ENCODE peak calls at places on chromosomes 12 and 14, in five cellular contexts. One of them, this sample, is unnamed.

GRCh38 chr12:68163546-68164210 is 4.1 kb upstream of the IFNG start:
- DNase-seq in HT1080: peak
- DNase-seq in NCI-H2081: no peak
- DNase-seq in NCI-H1105: no peak
- DNase-seq in MG63: no peak
- DNase-seq in this sample: no peak

GRCh38 chr12:18634382-18634781 is 103.4 kb downstream of the PLCZ1 start:
- DNase-seq in HT1080: no peak
- DNase-seq in NCI-H2081: no peak
- DNase-seq in NCI-H1105: no peak
- DNase-seq in MG63: no peak
- DNase-seq in this sample: no peak

GRCh38 chr14:99522457-99522891 is 41.3 kb downstream of the CCNK start:
- DNase-seq in HT1080: peak
- DNase-seq in NCI-H2081: no peak
- DNase-seq in NCI-H1105: no peak
- DNase-seq in MG63: peak
- DNase-seq in this sample: peak

GRCh38 chr12:70828391-70828790 is 92.1 kb downstream of the PTPRR start:
- DNase-seq in HT1080: no peak
- DNase-seq in NCI-H2081: no peak
- DNase-seq in NCI-H1105: no peak
- DNase-seq in MG63: peak
- DNase-seq in this sample: no peak

GRCh38 chr14:85437143-85437542 is 92.8 kb upstream of the FLRT2 start:
- DNase-seq in HT1080: peak
- DNase-seq in NCI-H2081: no peak
- DNase-seq in NCI-H1105: no peak
- DNase-seq in MG63: peak
- DNase-seq in this sample: no peak

GRCh38 chr12:3489057-3489456 is 1.9 kb upstream of the PRMT8 start:
- DNase-seq in HT1080: peak
- DNase-seq in NCI-H2081: no peak
- DNase-seq in NCI-H1105: no peak
- DNase-seq in MG63: peak
- DNase-seq in this sample: no peak

GRCh38 chr12:96034631-96035282 is 630 bp downstream of the LTA4H start:
- DNase-seq in HT1080: no peak
- DNase-seq in NCI-H2081: peak
- DNase-seq in NCI-H1105: no peak
- DNase-seq in MG63: peak
- DNase-seq in this sample: no peak

GRCh38 chr12:1848741-1849140 is 28.4 kb downstream of the LRTM2 start:
- DNase-seq in HT1080: no peak
- DNase-seq in NCI-H2081: no peak
- DNase-seq in NCI-H1105: no peak
- DNase-seq in MG63: no peak
- DNase-seq in this sample: peak

GRCh38 chr14:35808076-35808657 is 928 bp downstream of the RALGAPA1 start:
- DNase-seq in HT1080: no peak
- DNase-seq in NCI-H2081: no peak
- DNase-seq in NCI-H1105: peak
- DNase-seq in MG63: peak
- DNase-seq in this sample: no peak

GRCh38 chr12:64181504-64182291 is 40.4 kb downstream of the KICS2 start:
- DNase-seq in HT1080: peak
- DNase-seq in NCI-H2081: peak
- DNase-seq in NCI-H1105: peak
- DNase-seq in MG63: peak
- DNase-seq in this sample: peak

GRCh38 chr14:51554339-51554920 is 97.3 kb upstream of the FRMD6 start:
- DNase-seq in HT1080: peak
- DNase-seq in NCI-H2081: no peak
- DNase-seq in NCI-H1105: no peak
- DNase-seq in MG63: no peak
- DNase-seq in this sample: no peak

GRCh38 chr14:59337151-59337611 is 128.0 kb downstream of the GPR135 start:
- DNase-seq in HT1080: no peak
- DNase-seq in NCI-H2081: no peak
- DNase-seq in NCI-H1105: no peak
- DNase-seq in MG63: no peak
- DNase-seq in this sample: no peak